ENCODE peak calls at places on chromosomes 12 and 14, in four cellular contexts. G is stomach, S is GM12892, J is GM12891. Y is an unnamed sample.

GRCh38 chr14:96090441-96091148 is 51.4 kb downstream of the C14orf132 start:
- DNase-seq in G (no peak), S (no peak), J (no peak), Y (peak; percentile 72)

GRCh38 chr12:26471560-26471959 is 276.2 kb downstream of the SSPN start:
- DNase-seq in G (no peak), S (peak; percentile 16), J (peak; percentile 16), Y (no peak)

GRCh38 chr12:42396473-42397259 is 70.7 kb downstream of the PPHLN1 start:
- DNase-seq in G (no peak), S (no peak), J (no peak), Y (no peak)

GRCh38 chr12:19967486-19967885 is 400.9 kb upstream of the PDE3A start:
- DNase-seq in G (no peak), S (no peak), J (no peak), Y (no peak)

GRCh38 chr14:91284791-91285548 is 40.5 kb upstream of the GPR68 start:
- DNase-seq in G (no peak), S (no peak), J (no peak), Y (no peak)

GRCh38 chr12:108375986-108376663 is 37.0 kb upstream of the CMKLR1 start:
- DNase-seq in G (no peak), S (no peak), J (no peak), Y (no peak)

GRCh38 chr12:52245259-52245961 is 12.4 kb downstream of the KRT7 start:
- DNase-seq in G (no peak), S (no peak), J (no peak), Y (no peak)

GRCh38 chr12:24845615-24846014 is 103.3 kb downstream of the BCAT1 start:
- DNase-seq in G (no peak), S (no peak), J (no peak), Y (no peak)

GRCh38 chr12:82740129-82741000 is 53.7 kb downstream of the TMTC2 start:
- DNase-seq in G (no peak), S (no peak), J (no peak), Y (no peak)

GRCh38 chr14:24699052-24699451 is 65.1 kb upstream of the GZMB start:
- DNase-seq in G (no peak), S (no peak), J (no peak), Y (no peak)

GRCh38 chr12:93185369-93185741 is 192.4 kb upstream of the NUDT4 start:
- DNase-seq in G (no peak), S (no peak), J (no peak), Y (no peak)

GRCh38 chr12:26987634-26988424 is 26.4 kb downstream of the TM7SF3 start:
- DNase-seq in G (no peak), S (no peak), J (no peak), Y (no peak)

GRCh38 chr12:84619053-84619452 is 293.5 kb downstream of the SLC6A15 start:
- DNase-seq in G (no peak), S (no peak), J (no peak), Y (no peak)

GRCh38 chr12:76346236-76346635 is 2.0 kb downstream of the BBS10 start:
- DNase-seq in G (no peak), S (no peak), J (no peak), Y (no peak)

GRCh38 chr14:50955373-50956043 is 11.2 kb upstream of the PYGL start:
- DNase-seq in G (no peak), S (no peak), J (no peak), Y (peak; percentile 78)

GRCh38 chr12:93135286-93136239 is 206.5 kb upstream of the EEA1 start:
- DNase-seq in G (no peak), S (no peak), J (no peak), Y (no peak)

GRCh38 chr12:131621701-131622421 is 89.0 kb upstream of the SFSWAP start:
- DNase-seq in G (no peak), S (no peak), J (no peak), Y (peak; percentile 65)

GRCh38 chr12:78118036-78118435 is 287.3 kb downstream of the NAV3 start:
- DNase-seq in G (no peak), S (no peak), J (no peak), Y (no peak)

GRCh38 chr14:91753501-91754128 is 21.7 kb upstream of the CATSPERB start:
- DNase-seq in G (no peak), S (no peak), J (no peak), Y (no peak)

GRCh38 chr12:6962285-6963015 is 8.0 kb downstream of the PHB2 start:
- DNase-seq in G (peak; percentile 86), S (no peak), J (no peak), Y (peak; percentile 84)

GRCh38 chr14:91245029-91245428 is 525 bp upstream of the GPR68 start:
- DNase-seq in G (no peak), S (no peak), J (no peak), Y (peak; percentile 87)

GRCh38 chr12:113091506-113091905 is 35.0 kb downstream of the DTX1 start:
- DNase-seq in G (no peak), S (no peak), J (no peak), Y (no peak)

GRCh38 chr12:60100150-60100549 is 504.3 kb downstream of the SLC16A7 start:
- DNase-seq in G (no peak), S (no peak), J (no peak), Y (no peak)

GRCh38 chr14:22767323-22767589 is 768 bp downstream of the OXA1L start:
- DNase-seq in G (no peak), S (no peak), J (no peak), Y (no peak)

GRCh38 chr12:96193725-96194571 is at the start of gene ELK3:
- DNase-seq in G (peak; percentile 73), S (peak; percentile 46), J (peak; percentile 56), Y (peak; percentile 93)

GRCh38 chr12:28099862-28100261 is 90.4 kb upstream of the CCDC91 start:
- DNase-seq in G (no peak), S (no peak), J (no peak), Y (no peak)

GRCh38 chr12:22043943-22044342 is 2.1 kb upstream of the CMAS start:
- DNase-seq in G (no peak), S (no peak), J (no peak), Y (no peak)

GRCh38 chr12:113860950-113861349 is 105.2 kb downstream of the RBM19 start:
- DNase-seq in G (no peak), S (no peak), J (no peak), Y (no peak)

GRCh38 chr12:112998997-112999767 is 20.9 kb downstream of the OAS2 start:
- DNase-seq in G (no peak), S (no peak), J (peak; percentile 39), Y (peak; percentile 83)

GRCh38 chr14:106872619-106873446 is 1346.5 kb downstream of the TMEM121 start:
- DNase-seq in G (peak; percentile 93), S (no peak), J (no peak), Y (peak; percentile 94)

GRCh38 chr12:78674311-78675085 is 190.1 kb upstream of the SYT1 start:
- DNase-seq in G (no peak), S (no peak), J (no peak), Y (no peak)

GRCh38 chr12:58313091-58313855 is 371.9 kb downstream of the ATP23 start:
- DNase-seq in G (no peak), S (no peak), J (no peak), Y (no peak)

GRCh38 chr12:68373836-68374314 is 41.7 kb upstream of the MDM1 start:
- DNase-seq in G (no peak), S (no peak), J (no peak), Y (no peak)

GRCh38 chr12:85549658-85550057 is 269.6 kb downstream of the ALX1 start:
- DNase-seq in G (no peak), S (no peak), J (no peak), Y (no peak)

GRCh38 chr14:105365681-105366080 is 32.7 kb upstream of the TEX22 start:
- DNase-seq in G (no peak), S (no peak), J (no peak), Y (no peak)

DNA sequence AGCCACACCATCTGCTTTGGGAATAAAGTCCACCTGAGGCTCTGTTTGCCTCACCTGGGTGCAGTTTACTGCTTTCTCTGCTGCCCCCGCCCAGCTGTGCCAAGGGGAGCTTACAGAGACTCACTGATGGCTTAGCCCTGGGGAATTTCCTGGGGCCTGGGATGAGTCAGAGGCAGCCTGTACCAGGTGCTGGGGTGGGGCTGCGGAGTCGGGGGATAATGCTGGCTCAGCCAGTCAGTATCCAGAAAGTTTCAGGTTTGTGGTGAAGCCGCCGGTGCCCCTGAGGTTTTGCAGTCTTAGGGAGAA is 22.3 kb downstream of the PLEKHG3 start:
- DNase-seq in G (peak; percentile 62), S (no peak), J (no peak), Y (peak; percentile 49)
- TF ChIP-seq POLR2AphosphoS5 in G (peak; percentile 51), S (no peak), J (no peak), Y (no peak)

GRCh38 chr14:69378274-69378673 is 19.8 kb downstream of the ERH start:
- DNase-seq in G (no peak), S (no peak), J (no peak), Y (no peak)
- TF ChIP-seq POLR2AphosphoS5 in G (no peak), S (no peak), J (no peak), Y (no peak)

GRCh38 chr14:100813291-100813690 is 12.6 kb upstream of the MEG3 start:
- DNase-seq in G (no peak), S (no peak), J (no peak), Y (peak; percentile 32)
- TF ChIP-seq POLR2AphosphoS5 in G (no peak), S (no peak), J (no peak), Y (no peak)

GRCh38 chr12:115232455-115233156 is 548.6 kb upstream of the TBX3 start:
- DNase-seq in G (no peak), S (no peak), J (no peak), Y (no peak)

GRCh38 chr12:115233891-115234543 is 550.0 kb upstream of the TBX3 start:
- DNase-seq in G (no peak), S (no peak), J (no peak), Y (no peak)

GRCh38 chr12:115240251-115240650 is 556.3 kb upstream of the TBX3 start:
- DNase-seq in G (no peak), S (no peak), J (no peak), Y (no peak)

GRCh38 chr12:115230576-115230975 is 546.6 kb upstream of the TBX3 start:
- DNase-seq in G (no peak), S (no peak), J (no peak), Y (no peak)

DNA sequence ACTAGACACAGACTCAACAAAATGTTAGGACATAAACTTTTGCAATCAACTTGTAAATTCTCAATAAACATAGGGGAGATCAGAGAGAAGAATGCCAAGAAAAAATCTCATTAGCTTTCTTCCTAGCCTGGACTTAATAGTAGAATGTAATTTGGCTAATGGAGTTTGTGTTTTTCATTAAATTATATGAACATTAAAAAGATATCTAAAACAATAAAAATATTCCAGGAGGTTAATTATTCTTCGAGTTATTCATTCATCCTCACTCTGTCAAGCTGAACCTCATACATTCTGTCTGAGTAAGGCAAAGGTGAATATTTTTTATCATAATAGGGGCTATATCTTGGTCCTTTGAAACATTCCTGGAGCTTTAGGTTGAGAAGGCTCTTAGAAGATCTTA is 551.9 kb upstream of the TBX3 start:
- DNase-seq in G (no peak), S (no peak), J (no peak), Y (no peak)
- TF ChIP-seq POLR2AphosphoS5 in G (no peak), S (no peak), J (no peak), Y (no peak)

GRCh38 chr12:118884226-118884625 is 97.1 kb upstream of the SRRM4 start:
- DNase-seq in G (no peak), S (no peak), J (no peak), Y (no peak)
- TF ChIP-seq POLR2AphosphoS5 in G (no peak), S (no peak), J (no peak), Y (no peak)

DNA sequence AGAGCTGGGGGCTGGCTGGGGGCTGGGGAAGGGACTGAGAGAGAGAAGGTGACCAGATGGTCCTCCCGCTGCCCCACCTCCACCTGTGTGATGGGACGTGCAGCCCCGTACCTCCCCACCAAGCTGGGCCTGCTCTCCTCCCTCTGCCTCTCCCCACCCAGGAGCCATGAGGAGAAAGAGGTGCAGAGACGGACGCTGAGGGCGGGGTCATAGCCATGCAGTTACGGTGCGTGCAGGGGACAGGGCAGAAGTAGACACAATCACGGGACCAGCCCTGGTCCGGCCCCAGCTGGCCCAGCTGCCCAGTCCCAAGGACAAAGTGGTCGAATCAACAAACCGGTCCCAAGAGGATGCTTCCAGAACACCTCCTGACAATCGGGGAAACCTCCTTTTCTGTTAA is 33.2 kb downstream of the RFLNA start:
- DNase-seq in G (peak; percentile 57), S (no peak), J (no peak), Y (no peak)
- TF ChIP-seq POLR2AphosphoS5 in G (no peak), S (no peak), J (no peak), Y (peak; percentile 63)

Y was measured in spleen.